ENCODE peak calls at places on chromosomes 6 and 20, in seven cellular contexts. T, J, X, E, V, I and H are unnamed samples.

GRCh38 chr20:45752747-45753146 is 30.6 kb downstream of the SPINT4 start:
- DNase-seq in T (no peak), J (peak; percentile 13), X (no peak), E (no peak), V (no peak), I (no peak), H (no peak)

GRCh38 chr6:150183966-150184365 is 41.1 kb downstream of the PPP1R14C start:
- DNase-seq in T (no peak), J (no peak), X (no peak), E (no peak), V (no peak), I (no peak), H (no peak)

GRCh38 chr6:166221040-166221439 is 53.4 kb upstream of the TBXT start:
- DNase-seq in T (no peak), J (no peak), X (no peak), E (no peak), V (no peak), I (no peak), H (no peak)

GRCh38 chr6:116572162-116572561 is 858 bp downstream of the RWDD1 start:
- DNase-seq in T (peak; percentile 37), J (no peak), X (peak; percentile 50), E (peak; percentile 51), V (no peak), I (no peak), H (no peak)

GRCh38 chr6:72712921-72713320 is 91.1 kb downstream of the KCNQ5 start:
- DNase-seq in T (no peak), J (no peak), X (no peak), E (no peak), V (no peak), I (no peak), H (no peak)

GRCh38 chr6:138493413-138493812 is 5.9 kb downstream of the NHSL1 start:
- DNase-seq in T (no peak), J (no peak), X (no peak), E (no peak), V (no peak), I (no peak), H (no peak)

GRCh38 chr6:113458368-113459010 is 398.7 kb upstream of the MARCKS start:
- DNase-seq in T (no peak), J (no peak), X (no peak), E (no peak), V (no peak), I (no peak), H (no peak)

GRCh38 chr20:9838378-9839295 is at the start of gene PAK5:
- DNase-seq in T (no peak), J (no peak), X (peak; percentile 53), E (peak; percentile 94), V (peak; percentile 93), I (peak; percentile 1), H (peak; percentile 28)

GRCh38 chr20:51739722-51740249 is 28.4 kb downstream of the ATP9A start:
- DNase-seq in T (peak; percentile 1), J (no peak), X (no peak), E (no peak), V (no peak), I (no peak), H (no peak)

GRCh38 chr20:60206259-60206658 is 248.0 kb downstream of the CDH26 start:
- DNase-seq in T (peak; percentile 17), J (no peak), X (peak; percentile 31), E (peak; percentile 43), V (no peak), I (peak; percentile 2), H (peak; percentile 25)

GRCh38 chr20:36461600-36462439 is 79.5 kb upstream of the MYL9 start:
- DNase-seq in T (peak; percentile 65), J (no peak), X (no peak), E (peak; percentile 78), V (peak; percentile 62), I (no peak), H (no peak)

GRCh38 chr20:32727663-32728062 is 15.6 kb downstream of the COMMD7 start:
- DNase-seq in T (no peak), J (no peak), X (no peak), E (no peak), V (no peak), I (no peak), H (no peak)

GRCh38 chr20:58993332-58994248 is 12.5 kb downstream of the NELFCD start:
- DNase-seq in T (no peak), J (no peak), X (no peak), E (no peak), V (no peak), I (no peak), H (no peak)
- TF ChIP-seq JUND in T (no peak), J (no peak), X (no peak), E (no peak), V (no peak), I (no peak), H (no peak)

GRCh38 chr20:16206817-16207216 is 366.4 kb downstream of the KIF16B start:
- DNase-seq in T (no peak), J (no peak), X (no peak), E (no peak), V (no peak), I (no peak), H (no peak)

GRCh38 chr20:16205505-16205904 is 367.7 kb downstream of the KIF16B start:
- DNase-seq in T (no peak), J (no peak), X (no peak), E (no peak), V (no peak), I (no peak), H (no peak)

GRCh38 chr20:16203091-16203490 is 370.2 kb downstream of the KIF16B start:
- DNase-seq in T (no peak), J (no peak), X (no peak), E (no peak), V (no peak), I (no peak), H (no peak)

GRCh38 chr20:16201191-16201590 is 372.1 kb downstream of the KIF16B start:
- DNase-seq in T (no peak), J (no peak), X (no peak), E (no peak), V (no peak), I (no peak), H (peak; percentile 36)
- TF ChIP-seq JUND in T (no peak), J (no peak), X (no peak), E (no peak), V (no peak), I (no peak), H (no peak)

GRCh38 chr6:35425284-35425683 is 26.9 kb upstream of the FANCE start:
- DNase-seq in T (no peak), J (no peak), X (no peak), E (no peak), V (no peak), I (no peak), H (no peak)
- TF ChIP-seq JUND in T (no peak), J (no peak), X (no peak), E (no peak), V (no peak), I (no peak), H (no peak)

DNA sequence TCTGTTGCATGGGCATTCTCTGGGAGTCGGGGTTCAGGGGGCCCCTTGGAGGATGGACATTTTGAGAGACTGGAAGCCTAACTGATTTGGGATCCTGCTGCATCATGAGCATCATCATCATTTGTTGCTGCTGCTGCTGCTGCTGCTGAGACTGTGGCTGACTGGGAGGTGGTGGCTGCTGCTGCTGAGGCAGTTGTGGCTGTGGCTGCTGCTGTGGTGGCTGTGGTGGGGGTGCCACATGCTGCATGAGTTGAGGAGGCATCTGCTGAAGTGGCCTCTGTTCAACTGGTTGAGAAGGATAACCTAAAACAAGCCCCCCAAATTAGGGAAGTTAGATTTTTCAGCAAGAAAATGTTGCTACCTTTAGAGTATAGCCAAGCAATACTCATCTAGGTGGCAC is 38.9 kb downstream of the TP53INP2 start:
- DNase-seq in T (no peak), J (no peak), X (no peak), E (no peak), V (no peak), I (no peak), H (no peak)
- TF ChIP-seq JUND in T (no peak), J (no peak), X (no peak), E (no peak), V (no peak), I (no peak), H (no peak)

GRCh38 chr6:48641544-48641943 is 530.5 kb upstream of the PTCHD4 start:
- DNase-seq in T (no peak), J (no peak), X (no peak), E (no peak), V (no peak), I (no peak), H (no peak)
- TF ChIP-seq JUND in T (no peak), J (no peak), X (no peak), E (no peak), V (no peak), I (no peak), H (no peak)

DNA sequence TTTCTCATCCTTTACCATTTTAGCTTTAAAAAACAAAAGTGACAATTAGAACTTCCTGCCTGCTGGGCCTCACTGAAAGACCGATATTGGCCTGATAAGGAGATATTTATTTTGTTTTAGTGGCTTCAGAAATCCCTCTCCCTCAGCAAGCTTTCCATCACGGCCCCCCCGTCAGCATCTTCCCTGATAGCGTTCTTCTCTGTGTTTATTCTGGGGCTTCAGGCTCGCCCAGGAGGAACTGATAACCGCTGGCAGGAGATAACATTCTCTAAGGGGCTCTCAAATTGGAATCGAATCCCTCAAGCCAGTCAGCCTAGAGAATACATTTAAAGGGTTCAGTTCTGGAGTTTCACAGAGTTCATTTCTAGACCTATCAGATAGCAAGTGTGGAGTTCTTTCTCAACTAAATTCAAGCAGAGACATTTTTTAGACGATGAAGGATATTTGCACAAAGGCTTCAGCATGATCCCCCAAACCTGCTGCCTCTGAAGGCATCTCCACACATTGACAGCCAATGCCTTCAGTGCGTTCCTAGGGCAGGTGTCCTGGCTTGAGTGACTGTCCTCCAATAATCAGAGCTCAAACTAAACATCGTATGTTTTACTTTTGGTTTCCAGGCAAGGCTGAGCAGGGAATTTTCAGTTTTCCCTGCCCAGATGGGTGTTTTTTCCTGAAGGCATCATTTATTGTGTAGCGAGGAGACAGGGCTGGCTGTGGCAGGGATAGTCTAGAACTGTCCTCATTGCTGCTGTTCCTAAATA is 17.0 kb downstream of the PRDM1 start:
- DNase-seq in T (peak; percentile 53), J (no peak), X (no peak), E (no peak), V (no peak), I (no peak), H (no peak)
- TF ChIP-seq JUND in T (no peak), J (no peak), X (no peak), E (no peak), V (no peak), I (no peak), H (no peak)